ENCODE peak calls at places on chromosome 15, in seven cellular contexts. L, T, W, A, P, E and C are unnamed samples.

GRCh38 chr15:66655997-66656396 is 46.0 kb upstream of the SMAD6 start:
- DNase-seq in L (no peak), T (no peak), W (no peak), A (no peak), P (peak; percentile 48), E (no peak), C (no peak)

GRCh38 chr15:67922971-67923646 is 83.3 kb upstream of the RNU6-1 start:
- DNase-seq in L (no peak), T (no peak), W (peak; percentile 30), A (no peak), P (no peak), E (no peak), C (no peak)

GRCh38 chr15:101652783-101653430 is 726 bp upstream of the TM2D3 start:
- DNase-seq in L (no peak), T (no peak), W (peak; percentile 56), A (no peak), P (peak; percentile 50), E (no peak), C (no peak)

GRCh38 chr15:64686130-64686735 is 89.2 kb downstream of the RBPMS2 start:
- DNase-seq in L (peak; percentile 45), T (peak; percentile 19), W (peak; percentile 28), A (peak; percentile 65), P (peak; percentile 76), E (no peak), C (no peak)

GRCh38 chr15:72368895-72369294 is 6.9 kb downstream of the HEXA start:
- DNase-seq in L (no peak), T (no peak), W (no peak), A (no peak), P (peak; percentile 36), E (no peak), C (no peak)

GRCh38 chr15:53312707-53313106 is 446.8 kb downstream of the WDR72 start:
- DNase-seq in L (no peak), T (no peak), W (no peak), A (no peak), P (no peak), E (no peak), C (no peak)

GRCh38 chr15:72994778-72995177 is 57.5 kb upstream of the NEO1 start:
- DNase-seq in L (no peak), T (no peak), W (no peak), A (no peak), P (no peak), E (no peak), C (no peak)

GRCh38 chr15:36499751-36500389 is 79.6 kb upstream of the CDIN1 start:
- DNase-seq in L (no peak), T (no peak), W (no peak), A (no peak), P (no peak), E (no peak), C (no peak)

GRCh38 chr15:64985382-64986033 is 4.2 kb downstream of the SPG21 start:
- DNase-seq in L (peak; percentile 64), T (no peak), W (no peak), A (no peak), P (peak; percentile 86), E (peak; percentile 26), C (no peak)

GRCh38 chr15:64263567-64263966 is 92.4 kb downstream of the CSNK1G1 start:
- DNase-seq in L (no peak), T (no peak), W (no peak), A (no peak), P (no peak), E (no peak), C (peak; percentile 19)

GRCh38 chr15:55255714-55256113 is 33.9 kb downstream of the RAB27A start:
- DNase-seq in L (no peak), T (no peak), W (no peak), A (no peak), P (no peak), E (no peak), C (no peak)

GRCh38 chr15:66498501-66499386 is 1.2 kb upstream of the SNAPC5 start:
- DNase-seq in L (peak; percentile 15), T (no peak), W (no peak), A (peak; percentile 34), P (peak; percentile 35), E (no peak), C (no peak)

GRCh38 chr15:86892774-86893449 is 813.2 kb downstream of the AGBL1 start:
- DNase-seq in L (no peak), T (no peak), W (no peak), A (no peak), P (no peak), E (no peak), C (no peak)

GRCh38 chr15:67218428-67218827 is 36.0 kb downstream of the AAGAB start:
- DNase-seq in L (no peak), T (no peak), W (no peak), A (no peak), P (no peak), E (no peak), C (no peak)

GRCh38 chr15:39595621-39596221 is 14.8 kb downstream of the THBS1 start:
- DNase-seq in L (no peak), T (no peak), W (no peak), A (no peak), P (no peak), E (no peak), C (no peak)

GRCh38 chr15:76161153-76162049 is 101.6 kb downstream of the TMEM266 start:
- DNase-seq in L (no peak), T (no peak), W (no peak), A (no peak), P (no peak), E (no peak), C (no peak)

GRCh38 chr15:69973102-69973714 is 124.5 kb downstream of the TLE3 start:
- DNase-seq in L (peak; percentile 23), T (no peak), W (no peak), A (no peak), P (peak; percentile 91), E (no peak), C (no peak)

GRCh38 chr15:20340331-20340811 is 201.2 kb downstream of the GOLGA6L6 start:
- DNase-seq in L (no peak), T (no peak), W (peak; percentile 20), A (peak; percentile 34), P (peak; percentile 72), E (no peak), C (no peak)

GRCh38 chr15:81215983-81216382 is 19.3 kb downstream of the IL16 start:
- DNase-seq in L (no peak), T (no peak), W (no peak), A (no peak), P (no peak), E (no peak), C (no peak)

GRCh38 chr15:81213982-81214381 is 17.3 kb downstream of the IL16 start:
- DNase-seq in L (no peak), T (no peak), W (no peak), A (no peak), P (no peak), E (no peak), C (no peak)

GRCh38 chr15:81215531-81215930 is 18.9 kb downstream of the IL16 start:
- DNase-seq in L (no peak), T (no peak), W (no peak), A (no peak), P (no peak), E (no peak), C (no peak)

GRCh38 chr15:81209635-81210034 is 13.0 kb downstream of the IL16 start:
- DNase-seq in L (no peak), T (no peak), W (no peak), A (no peak), P (no peak), E (no peak), C (no peak)

GRCh38 chr15:81211376-81211775 is 14.7 kb downstream of the IL16 start:
- DNase-seq in L (no peak), T (no peak), W (no peak), A (no peak), P (no peak), E (no peak), C (no peak)
- TF ChIP-seq JUND in L (no peak), T (no peak), W (no peak), A (no peak), P (no peak), E (no peak), C (no peak)

DNA sequence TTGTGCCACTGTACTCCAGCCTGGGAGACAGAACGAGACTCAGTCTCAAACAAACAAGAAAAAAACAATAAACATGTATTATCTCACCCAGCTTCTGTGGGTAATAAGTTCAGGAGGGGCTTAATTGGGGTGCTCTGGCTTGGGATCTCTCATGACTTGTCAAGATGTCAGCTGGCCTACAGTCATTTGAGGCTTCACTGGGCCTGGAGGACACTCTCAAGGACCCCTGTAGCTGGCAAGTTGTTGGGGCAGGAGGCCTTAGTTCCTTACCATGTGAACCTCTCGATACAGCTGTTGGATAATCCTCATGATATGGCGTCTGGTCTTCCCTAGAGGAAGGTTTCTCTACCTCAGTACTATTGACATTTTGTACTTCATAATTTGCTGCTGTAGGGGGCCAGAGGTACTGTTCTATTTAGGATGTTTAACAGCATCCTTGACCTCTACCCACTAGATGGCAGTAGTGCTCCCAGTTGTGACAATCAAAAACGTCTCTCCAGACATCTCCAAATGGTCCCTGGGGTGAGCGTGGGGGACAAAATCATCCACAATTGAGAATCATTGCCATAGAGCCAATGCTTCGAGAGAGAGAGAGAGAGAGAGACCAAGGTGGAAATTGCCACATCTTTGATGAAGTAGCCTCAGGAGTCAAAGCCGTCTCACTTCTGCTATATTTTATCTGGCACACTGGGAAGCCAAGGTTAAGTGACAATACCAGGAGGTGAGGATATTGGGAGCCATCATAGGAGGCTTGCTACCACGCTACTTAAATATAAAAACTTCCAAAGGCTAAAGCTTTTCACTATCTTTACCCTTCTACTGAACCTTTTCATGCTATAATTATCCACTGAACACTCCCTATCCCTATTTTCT is 23.9 kb upstream of the SLTM start:
- DNase-seq in L (peak; percentile 69), T (peak; percentile 81), W (peak; percentile 57), A (peak; percentile 57), P (peak; percentile 88), E (peak; percentile 71), C (no peak)
- TF ChIP-seq JUND in L (no peak), T (no peak), W (no peak), A (no peak), P (no peak), E (no peak), C (no peak)

DNA sequence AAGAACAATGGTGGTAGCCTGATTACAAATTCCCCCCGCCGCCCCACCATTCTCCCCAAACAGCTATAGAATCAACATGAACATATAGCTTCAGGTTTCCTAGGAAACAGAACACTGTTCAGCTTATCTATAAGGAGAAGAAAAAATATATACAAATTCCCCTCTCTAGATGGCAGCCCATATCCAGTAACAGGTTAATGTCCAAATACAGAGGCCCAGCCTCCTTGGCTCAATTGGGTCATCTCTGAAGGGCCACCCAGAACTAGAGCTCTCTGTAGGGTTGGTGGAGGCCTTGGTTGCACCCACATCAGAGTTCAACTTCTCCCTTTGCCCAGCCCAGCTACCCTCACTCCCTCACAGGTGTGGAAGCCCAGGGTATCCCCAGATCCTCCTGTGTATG is 91.5 kb upstream of the ADAMTS17 start:
- DNase-seq in L (no peak), T (no peak), W (no peak), A (no peak), P (peak; percentile 50), E (no peak), C (no peak)
- TF ChIP-seq JUND in L (no peak), T (no peak), W (no peak), A (no peak), P (no peak), E (no peak), C (no peak)

DNA sequence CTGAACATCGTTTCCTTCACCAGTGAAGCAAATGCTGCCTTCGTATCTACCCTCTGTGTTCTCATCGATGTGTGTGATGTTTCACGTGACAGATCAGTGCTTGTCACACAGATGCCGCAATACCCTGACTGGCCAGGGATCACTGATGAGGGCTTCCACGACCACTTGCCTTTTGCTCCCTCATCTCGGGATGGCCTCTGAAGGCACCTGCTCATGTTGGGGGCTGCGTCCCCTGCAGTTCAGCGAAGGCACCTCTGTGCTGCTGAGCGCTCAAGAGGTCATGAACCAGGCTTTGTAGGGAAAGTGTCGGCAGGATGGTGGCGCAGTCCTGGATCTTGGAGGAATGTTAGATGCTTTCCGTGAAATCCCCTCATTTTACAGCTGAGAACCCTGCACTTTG is 79.2 kb upstream of the KLF13 start:
- DNase-seq in L (no peak), T (no peak), W (no peak), A (no peak), P (no peak), E (no peak), C (no peak)
- TF ChIP-seq JUND in L (no peak), T (no peak), W (no peak), A (no peak), P (no peak), E (no peak), C (no peak)